ENCODE peak calls at places on chromosome 17, in ten cellular contexts. D is body of pancreas, B is neural progenitor cell, J is fibroblast of lung, C is esophagus squamous epithelium, W is upper lobe of left lung, R is colonic mucosa, Z is GM23338, P is cardiac muscle cell, U is heart left ventricle. Y is an unnamed sample. For H3K4me1, the result is how much of the 10 kb centered on the place peaks cover.

GRCh38 chr17:80247561-80247960 is 13.1 kb upstream of the RNF213 start:
- DNase-seq in J (no peak), Z (no peak), U (no peak), R (no peak), C (no peak), W (no peak), B (no peak), D (no peak), P (no peak), Y (no peak)

GRCh38 chr17:81480140-81480917 is 32.3 kb downstream of the ACTG1 start:
- DNase-seq in R (no peak), J (peak), W (no peak), U (peak), D (peak), P (peak), Z (no peak), B (no peak), C (no peak), Y (no peak)

GRCh38 chr17:78557598-78558039 is 19.6 kb downstream of the DNAH17 start:
- DNase-seq in C (no peak), W (no peak), P (peak), J (peak), B (no peak), U (no peak), Z (no peak), D (no peak), R (no peak), Y (peak)

GRCh38 chr17:1229354-1229890 is 40.8 kb upstream of the BHLHA9 start:
- DNase-seq in B (peak), C (no peak), Z (peak), U (peak), P (peak), R (peak), J (no peak), D (peak), W (peak), Y (peak)

GRCh38 chr17:81576621-81577277 is 24.6 kb upstream of the FAAP100 start:
- DNase-seq in C (no peak), W (no peak), P (peak), J (peak), B (no peak), U (no peak), R (no peak), Z (no peak), D (no peak), Y (no peak)

GRCh38 chr17:52181842-52182241 is 23.3 kb upstream of the CA10 start:
- DNase-seq in C (no peak), Z (peak), R (no peak), D (no peak), U (no peak), B (peak), W (no peak), J (no peak), P (no peak), Y (no peak)

GRCh38 chr17:35734396-35734795 is 3.0 kb downstream of the RASL10B start:
- DNase-seq in J (no peak), D (no peak), P (no peak), C (no peak), W (no peak), B (no peak), R (no peak), U (no peak), Z (no peak), Y (no peak)

GRCh38 chr17:79052131-79052530 is 22.5 kb upstream of the ENGASE start:
- DNase-seq in R (no peak), D (no peak), C (no peak), W (no peak), J (no peak), Z (no peak), P (no peak), B (no peak), U (no peak), Y (no peak)

GRCh38 chr17:8222380-8222629 is 11.9 kb upstream of the AURKB start:
- DNase-seq in J (no peak), D (no peak), Z (no peak), R (no peak), P (no peak), U (no peak), B (peak), W (no peak), C (no peak), Y (no peak)

GRCh38 chr17:80678621-80679020 is 134.0 kb downstream of the RPTOR start:
- DNase-seq in J (peak), R (no peak), Z (no peak), D (no peak), W (no peak), P (peak), C (no peak), B (peak), U (no peak), Y (no peak)

GRCh38 chr17:5513610-5514009 is 27.2 kb downstream of the MIS12 start:
- DNase-seq in D (no peak), B (no peak), J (no peak), P (no peak), C (no peak), U (no peak), Z (peak), R (no peak), W (no peak), Y (no peak)

GRCh38 chr17:1830288-1830687 is 483 bp downstream of the RPA1 start:
- DNase-seq in U (no peak), D (no peak), R (peak), C (no peak), P (peak), W (no peak), J (peak), B (peak), Z (peak), Y (peak)

GRCh38 chr17:40225151-40225550 is 6.0 kb downstream of the WIPF2 start:
- DNase-seq in B (no peak), U (no peak), P (no peak), Z (no peak), W (no peak), R (no peak), D (no peak), J (no peak), C (no peak), Y (no peak)

GRCh38 chr17:58156839-58157803 is 8.9 kb downstream of the OR4D1 start:
- DNase-seq in J (peak), P (peak), W (peak), Z (peak), C (no peak), R (peak), U (peak), B (peak), D (peak), Y (no peak)

GRCh38 chr17:68954146-68954971 is 833 bp downstream of the ABCA8 start:
- DNase-seq in R (no peak), B (no peak), U (no peak), D (no peak), P (peak), C (no peak), J (no peak), W (no peak), Z (no peak), Y (no peak)

GRCh38 chr17:42682400-42683384 is at the start of gene CNTNAP1:
- DNase-seq in U (peak), W (peak), D (peak), J (peak), C (no peak), Z (peak), B (peak), R (peak), P (peak), Y (no peak)

GRCh38 chr17:63120406-63120805 is 154.4 kb downstream of the TANC2 start:
- DNase-seq in R (no peak), C (no peak), Z (no peak), B (no peak), U (no peak), P (peak), J (peak), W (no peak), D (no peak), Y (no peak)

GRCh38 chr17:59804910-59805381 is 87.8 kb downstream of the TUBD1 start:
- DNase-seq in B (no peak), D (no peak), J (peak), W (no peak), C (no peak), U (no peak), Z (no peak), R (no peak), P (peak), Y (peak)

GRCh38 chr17:1724869-1725641 is 551 bp downstream of the WDR81 start:
- DNase-seq in R (no peak), U (peak), B (peak), J (peak), D (no peak), C (no peak), W (no peak), Z (peak), P (no peak), Y (peak)

GRCh38 chr17:48592592-48592991 is 987 bp downstream of the HOXB5 start:
- DNase-seq in D (no peak), W (peak), U (no peak), J (peak), R (no peak), Z (no peak), B (no peak), C (no peak), P (no peak), Y (no peak)

GRCh38 chr17:40283662-40284061 is 4.0 kb upstream of the CDC6 start:
- DNase-seq in P (peak), C (no peak), W (no peak), B (no peak), J (peak), D (no peak), Z (no peak), U (no peak), R (peak), Y (no peak)

GRCh38 chr17:45129426-45129939 is 2.8 kb downstream of the PLCD3 start:
- DNase-seq in W (no peak), J (no peak), C (no peak), Z (no peak), D (peak), R (peak), B (peak), U (peak), P (no peak), Y (no peak)

DNA sequence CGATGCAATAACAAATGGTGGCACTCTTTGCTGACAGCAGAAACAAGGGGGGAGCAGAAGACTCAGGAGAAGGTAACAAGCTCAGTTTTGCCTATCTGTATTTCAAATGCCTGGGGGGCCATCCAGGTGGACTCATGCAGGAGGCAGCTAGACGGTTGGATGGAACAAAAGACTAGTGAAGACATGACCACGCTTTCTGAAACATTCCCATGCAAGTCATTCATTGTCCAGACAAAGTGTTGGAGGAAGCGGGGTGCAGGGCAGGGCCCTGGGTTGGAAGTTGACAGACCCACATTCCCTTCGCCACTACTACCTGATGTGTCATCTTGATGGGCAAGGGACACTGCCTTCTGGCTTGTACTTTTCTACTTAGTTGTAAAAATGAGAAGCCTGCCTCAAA is 29.8 kb upstream of the CRYBA1 start:
- DNase-seq in C (no peak), Z (no peak), J (no peak), U (no peak), R (no peak), P (no peak), D (no peak), B (no peak), W (no peak), Y (no peak)
- H3K4me1 ChIP-seq in C (under half), Z (under half), J (under half), U (under half), R (under half), P (under half), D (under half), B (under half), W (under half), Y (under half)

GRCh38 chr17:36920032-36921000 is 17.0 kb upstream of the LHX1 start:
- DNase-seq in R (no peak), J (peak), Z (no peak), B (peak), C (no peak), W (no peak), D (no peak), U (no peak), P (no peak), Y (no peak)
- H3K4me3 ChIP-seq in R (no peak), J (no peak), Z (peak), B (peak), C (no peak), W (no peak), D (no peak), U (no peak), P (peak), Y (no peak)

GRCh38 chr17:77479372-77479781 is 338.6 kb downstream of the SEC14L1 start:
- DNase-seq in P (no peak), Z (peak), C (no peak), B (no peak), J (no peak), U (no peak), W (peak), R (no peak), D (no peak), Y (no peak)

GRCh38 chr17:77476920-77477805 is 336.4 kb downstream of the SEC14L1 start:
- DNase-seq in R (peak), P (peak), D (peak), U (peak), B (no peak), J (peak), C (no peak), W (no peak), Z (no peak), Y (no peak)

GRCh38 chr17:77478899-77479298 is 338.1 kb downstream of the SEC14L1 start:
- DNase-seq in C (no peak), U (no peak), Z (no peak), B (peak), R (no peak), J (no peak), D (no peak), P (no peak), W (no peak), Y (no peak)

GRCh38 chr17:77479817-77480508 is 339.2 kb downstream of the SEC14L1 start:
- DNase-seq in P (no peak), Z (peak), U (no peak), D (no peak), R (no peak), C (no peak), W (no peak), J (no peak), B (peak), Y (no peak)

DNA sequence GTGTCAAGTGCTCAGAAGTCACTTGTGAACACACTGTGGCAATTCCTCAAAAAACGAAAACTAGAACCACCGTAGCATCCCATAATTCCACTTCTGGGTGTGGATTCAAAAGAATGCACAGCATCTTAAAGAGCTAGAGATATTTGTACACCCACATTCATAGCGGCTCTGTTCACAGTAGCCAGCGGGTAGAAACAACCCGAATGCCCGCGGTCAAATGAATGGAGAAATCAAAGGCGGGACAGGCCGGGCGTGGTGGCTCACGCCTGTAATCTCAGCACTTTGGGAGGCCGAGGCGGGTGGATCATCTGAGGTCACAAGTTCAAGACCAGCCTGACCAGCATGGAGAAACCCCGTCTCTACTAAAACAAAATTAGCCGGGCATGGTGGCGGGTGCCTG is 337.5 kb downstream of the SEC14L1 start:
- DNase-seq in U (no peak), J (no peak), W (no peak), Z (no peak), C (no peak), R (no peak), D (no peak), B (no peak), P (no peak), Y (no peak)
- H3K4me1 ChIP-seq in U (under half), J (under half), W (half or more), Z (half or more), C (half or more), R (under half), D (under half), B (half or more), P (half or more), Y (under half)

GRCh38 chr17:74078363-74078762 is 125.1 kb upstream of the RPL38 start:
- DNase-seq in Z (no peak), D (no peak), B (peak), U (no peak), R (no peak), P (no peak), C (no peak), W (no peak), J (no peak), Y (no peak)
- H3K4me3 ChIP-seq in Z (no peak), D (no peak), B (no peak), U (no peak), R (no peak), P (no peak), C (no peak), W (no peak), J (no peak), Y (no peak)

Y was measured in Karpas-422.